ENCODE peak calls at places on chromosome 15, in seven cellular contexts. G is foreskin fibroblast, W is mesendoderm, H is C1 segment of cervical spinal cord, P is SW 1271, N is choroid plexus epithelial cell, T is neural crest cell. V is an unnamed sample.
A peak's percentile ranks its signal among the peaks of the same experiment; 100 is the strongest.

GRCh38 chr15:92683511-92683834 is 27.9 kb upstream of the FAM174B start:
- DNase-seq in N (peak; percentile 53), P (no peak), T (peak; percentile 41), G (no peak), W (peak; percentile 89), H (no peak), V (no peak)

GRCh38 chr15:24627443-24627842 is 48.1 kb upstream of the NPAP1 start:
- DNase-seq in H (no peak), P (no peak), N (no peak), W (no peak), T (no peak), G (no peak), V (no peak)

GRCh38 chr15:72136170-72137051 is 18.2 kb downstream of the SENP8 start:
- DNase-seq in N (no peak), H (no peak), T (no peak), P (no peak), G (no peak), W (no peak), V (no peak)

GRCh38 chr15:67511606-67512005 is 9.3 kb upstream of the C15orf61 start:
- DNase-seq in H (no peak), T (no peak), P (no peak), G (no peak), N (peak; percentile 25), W (no peak), V (no peak)

GRCh38 chr15:64701482-64701881 is 73.9 kb downstream of the RBPMS2 start:
- DNase-seq in T (no peak), G (no peak), P (no peak), N (no peak), W (no peak), H (no peak), V (no peak)

GRCh38 chr15:78146437-78147154 is 2.6 kb upstream of the IDH3A start:
- DNase-seq in H (no peak), W (peak; percentile 34), G (no peak), N (no peak), T (no peak), P (no peak), V (no peak)

GRCh38 chr15:77659350-77660321 is 26.9 kb upstream of the LINGO1 start:
- DNase-seq in P (peak; percentile 66), W (peak; percentile 69), G (peak; percentile 6), H (no peak), T (peak; percentile 56), N (peak; percentile 73), V (no peak)

GRCh38 chr15:88900309-88900981 is 5.1 kb upstream of the HAPLN3 start:
- DNase-seq in H (no peak), T (no peak), P (peak; percentile 66), G (no peak), W (peak; percentile 48), N (peak; percentile 69), V (no peak)

GRCh38 chr15:61780278-61780677 is 280.0 kb downstream of the VPS13C start:
- DNase-seq in P (no peak), H (no peak), G (no peak), N (peak; percentile 4), W (no peak), T (no peak), V (no peak)

GRCh38 chr15:42955518-42955917 is 34.9 kb upstream of the TTBK2 start:
- DNase-seq in N (peak; percentile 70), W (no peak), G (peak; percentile 42), P (no peak), T (no peak), H (no peak), V (peak; percentile 43)

GRCh38 chr15:68734886-68735285 is 85.8 kb downstream of the ANP32A start:
- DNase-seq in T (no peak), H (no peak), P (no peak), G (no peak), N (no peak), W (peak; percentile 7), V (no peak)

V was measured in GM04503.